ENCODE peak calls at places on chromosomes 12 and 14, in nine cellular contexts. L is fibroblast of lung, F is DND-41, B is skeletal muscle cell, C is AG04450, R is right lobe of liver, P is choroid plexus epithelial cell, D is GM23248, O is HL-60. S is an unnamed sample.

GRCh38 chr12:2076196-2076570 is 23.4 kb downstream of the CACNA1C start:
- DNase-seq in L (no peak), B (peak; percentile 27), D (peak; percentile 41), F (no peak), C (peak; percentile 66), P (peak; percentile 64), O (no peak), R (no peak), S (peak; percentile 72)

GRCh38 chr14:102096569-102097188 is 9.8 kb upstream of the HSP90AA1 start:
- DNase-seq in L (peak; percentile 66), B (no peak), D (peak; percentile 86), P (peak; percentile 83), F (peak; percentile 75), O (peak; percentile 65), C (peak; percentile 34), R (peak; percentile 84), S (peak; percentile 80)

GRCh38 chr12:9900930-9901329 is 19.6 kb downstream of the KLRF2 start:
- DNase-seq in C (no peak), P (no peak), L (no peak), B (no peak), R (no peak), O (no peak), D (no peak), F (no peak), S (no peak)

GRCh38 chr12:106303202-106303820 is 778 bp downstream of the TCP11L2 start:
- DNase-seq in P (peak; percentile 85), F (peak; percentile 77), B (peak; percentile 21), D (peak; percentile 92), O (peak; percentile 53), C (no peak), L (peak; percentile 63), R (peak; percentile 90), S (peak; percentile 84)

GRCh38 chr14:20630340-20631022 is 11.0 kb downstream of the OR6S1 start:
- DNase-seq in D (peak; percentile 42), L (peak; percentile 27), R (no peak), B (no peak), F (no peak), O (peak; percentile 45), C (no peak), P (peak; percentile 57), S (peak; percentile 7)

GRCh38 chr12:49776413-49776812 is 35.1 kb downstream of the TMBIM6 start:
- DNase-seq in C (peak; percentile 56), L (peak; percentile 64), P (peak; percentile 90), B (peak; percentile 39), F (peak; percentile 50), R (peak; percentile 57), D (peak; percentile 90), O (peak; percentile 81), S (peak; percentile 85)

GRCh38 chr12:53252349-53252916 is 15.7 kb upstream of the ESPL1 start:
- DNase-seq in C (no peak), F (no peak), L (peak; percentile 24), O (no peak), R (no peak), P (peak; percentile 24), D (peak; percentile 68), B (no peak), S (no peak)

GRCh38 chr14:21428930-21429329 is 27.0 kb downstream of the CHD8 start:
- DNase-seq in B (no peak), R (no peak), L (no peak), P (no peak), O (no peak), C (no peak), F (no peak), D (no peak), S (no peak)

DNA sequence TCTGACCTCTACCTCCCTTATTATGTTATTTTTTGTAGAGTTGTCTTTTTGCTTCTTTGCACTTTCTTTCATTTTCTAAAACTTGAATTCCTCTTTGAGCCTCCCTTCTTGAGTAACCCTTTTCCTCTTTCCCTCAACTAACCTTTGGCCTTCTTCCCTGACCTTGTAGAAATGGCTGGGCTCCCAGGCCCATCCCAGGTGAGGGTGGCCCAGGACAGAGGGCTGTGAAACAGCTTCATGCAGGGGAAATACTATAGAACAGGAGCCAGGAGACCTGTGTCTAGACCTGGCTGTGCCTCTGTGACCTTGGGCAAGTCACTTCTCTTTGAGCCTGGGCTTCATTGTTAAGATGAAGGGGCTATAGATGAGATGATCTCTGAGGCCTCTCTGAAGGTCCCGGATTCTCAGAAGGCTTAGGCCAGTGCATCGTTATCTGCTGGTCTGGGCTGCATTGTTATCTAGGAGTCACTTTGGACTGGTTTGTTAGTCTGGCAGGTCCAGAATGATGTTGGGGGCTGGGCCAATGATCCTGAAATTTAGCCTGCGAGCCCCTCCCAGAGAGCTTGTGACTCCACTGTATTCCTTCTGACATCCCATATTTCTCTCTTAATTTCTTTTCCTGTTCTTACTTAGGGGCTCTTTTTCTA is 2.2 kb downstream of the ATN1 start:
- DNase-seq in R (no peak), B (no peak), D (no peak), C (no peak), O (no peak), F (no peak), P (no peak), L (no peak), S (no peak)
- H3K4me3 ChIP-seq in R (no peak overlapping the region), B (peak overlapping the region; percentile 85), D (peak overlapping the region; percentile 99), C (peak overlapping the region; percentile 68), O (no peak overlapping the region), F (no peak overlapping the region), P (peak overlapping the region; percentile 79), L (peak overlapping the region; percentile 86), S (peak overlapping the region; percentile 94)

GRCh38 chr12:109160433-109160832 is 44.0 kb downstream of the ACACB start:
- DNase-seq in P (no peak), C (no peak), R (no peak), L (no peak), D (no peak), F (no peak), B (no peak), O (no peak), S (no peak)

GRCh38 chr12:109160873-109161272 is 44.5 kb downstream of the ACACB start:
- DNase-seq in L (no peak), C (no peak), F (no peak), B (no peak), P (no peak), D (no peak), R (no peak), O (no peak), S (no peak)

GRCh38 chr12:109156586-109156985 is 40.2 kb downstream of the ACACB start:
- DNase-seq in C (no peak), L (no peak), B (no peak), D (no peak), F (no peak), O (no peak), P (no peak), R (no peak), S (no peak)

GRCh38 chr12:109156036-109156435 is 39.6 kb downstream of the ACACB start:
- DNase-seq in B (no peak), P (no peak), L (no peak), D (no peak), F (no peak), R (no peak), O (no peak), C (no peak), S (no peak)

GRCh38 chr12:109157986-109158385 is 41.6 kb downstream of the ACACB start:
- DNase-seq in D (no peak), P (no peak), O (no peak), L (no peak), F (no peak), C (no peak), B (no peak), R (no peak), S (peak; percentile 45)
- H3K4me3 ChIP-seq in D (no peak overlapping the region), P (no peak overlapping the region), O (no peak overlapping the region), L (no peak overlapping the region), F (no peak overlapping the region), C (no peak overlapping the region), B (no peak overlapping the region), R (no peak overlapping the region), S (no peak overlapping the region)

GRCh38 chr14:22841311-22841710 is 4.9 kb downstream of the MMP14 start:
- DNase-seq in F (no peak), O (no peak), P (no peak), B (no peak), D (no peak), L (no peak), R (no peak), C (no peak), S (no peak)

GRCh38 chr14:22838631-22839041 is 2.3 kb downstream of the MMP14 start:
- DNase-seq in F (no peak), D (peak; percentile 79), B (no peak), R (no peak), P (peak; percentile 80), L (peak; percentile 92), C (no peak), O (peak; percentile 79), S (peak; percentile 74)

GRCh38 chr14:22837750-22838538 is 1.6 kb downstream of the MMP14 start:
- DNase-seq in F (no peak), C (no peak), O (no peak), D (peak; percentile 74), R (no peak), P (peak; percentile 73), L (peak; percentile 56), B (no peak), S (peak; percentile 53)

GRCh38 chr14:22837059-22837749 is 819 bp downstream of the MMP14 start:
- DNase-seq in B (no peak), D (peak; percentile 81), O (no peak), R (peak; percentile 58), F (no peak), P (peak; percentile 57), C (no peak), L (peak; percentile 55), S (peak; percentile 65)

DNA sequence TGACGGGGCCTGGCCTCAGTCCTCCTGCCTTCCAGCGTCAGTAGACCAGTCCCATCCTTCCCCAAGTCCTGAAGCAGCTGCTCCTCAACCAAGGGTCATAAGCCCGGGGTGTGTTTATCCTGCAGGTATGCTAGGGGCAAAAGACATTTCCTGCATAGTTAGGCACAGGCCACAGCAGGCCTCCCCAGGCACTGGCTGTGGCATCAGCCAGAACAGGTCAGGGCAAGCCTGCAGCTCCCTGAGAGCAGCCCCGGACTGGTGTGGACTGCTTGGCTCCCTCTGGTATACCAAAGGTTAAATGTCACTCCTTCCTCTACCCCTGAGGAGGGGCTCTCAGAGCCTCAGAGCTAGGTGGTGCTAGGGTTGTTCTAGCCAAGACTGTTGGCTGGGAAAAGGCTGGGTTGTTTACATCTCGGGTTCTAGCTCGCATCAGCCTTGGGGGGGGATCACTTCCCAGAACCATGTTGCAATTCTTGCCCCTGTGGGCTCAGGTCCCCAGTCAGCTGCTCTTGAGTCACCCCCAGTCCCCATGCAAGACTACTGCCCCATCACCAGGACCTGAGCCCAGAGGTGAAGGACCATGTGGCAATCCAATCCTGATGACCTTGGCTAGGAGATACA is 2.9 kb downstream of the MMP14 start:
- DNase-seq in D (peak; percentile 60), L (no peak), R (no peak), C (no peak), O (no peak), P (peak; percentile 69), B (no peak), F (no peak), S (peak; percentile 77)
- H3K4me3 ChIP-seq in D (peak overlapping the region; percentile 88), L (peak overlapping the region; percentile 94), R (no peak overlapping the region), C (peak overlapping the region; percentile 89), O (no peak overlapping the region), P (peak overlapping the region; percentile 97), B (peak overlapping the region; percentile 92), F (no peak overlapping the region), S (peak overlapping the region; percentile 97)

DNA sequence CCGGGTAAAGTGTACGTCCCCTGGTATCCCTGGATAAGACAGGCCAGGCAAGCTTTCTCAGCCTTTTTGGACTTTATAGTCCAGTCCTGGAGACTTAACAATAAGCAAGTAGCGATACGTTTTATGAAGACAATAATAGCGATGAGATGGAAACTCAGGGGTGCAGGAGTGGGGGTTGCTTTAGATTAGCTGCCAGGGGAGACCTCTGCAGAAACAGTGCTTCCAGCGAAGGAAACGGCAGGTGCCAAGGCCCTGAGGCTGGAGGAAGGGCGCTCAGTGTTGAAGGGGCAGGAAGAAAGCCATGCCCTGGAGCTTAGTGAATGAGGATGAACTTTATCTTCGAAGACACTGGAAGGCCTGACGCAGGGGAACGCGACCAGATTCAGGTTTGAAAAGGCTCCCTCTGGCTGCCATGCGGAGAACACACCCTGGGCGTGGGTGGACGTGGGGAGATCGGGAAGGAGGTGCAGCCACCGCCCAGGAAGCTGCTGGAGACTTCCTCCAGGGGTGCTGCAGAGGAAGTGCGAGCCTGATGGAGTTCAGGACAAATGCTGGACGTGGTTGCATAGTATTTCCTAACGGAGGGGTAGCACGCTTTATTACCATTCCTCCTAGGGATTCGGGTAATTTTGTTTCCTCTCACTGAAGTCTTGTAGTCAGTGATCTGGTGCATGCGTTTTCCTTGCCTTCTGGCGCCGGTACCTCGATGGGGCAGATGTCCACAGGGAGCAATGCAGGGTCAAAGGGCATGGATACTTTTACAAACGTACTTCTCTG is 26.1 kb upstream of the UBC start:
- DNase-seq in L (peak; percentile 83), C (peak; percentile 74), P (peak; percentile 93), D (peak; percentile 98), R (peak; percentile 91), B (peak; percentile 74), O (peak; percentile 95), F (peak; percentile 91), S (peak; percentile 93)
- H3K4me3 ChIP-seq in L (peak overlapping the region; percentile 51), C (peak overlapping the region; percentile 52), P (peak overlapping the region; percentile 51), D (peak overlapping the region; percentile 65), R (peak overlapping the region; percentile 39), B (peak overlapping the region; percentile 56), O (peak overlapping the region; percentile 47), F (no peak overlapping the region), S (peak overlapping the region; percentile 56)